ENCODE peak calls at places on chromosomes 2 and 18, in ten cellular contexts. C, K, S, G, I, N, T, P, E and J are unnamed samples.

GRCh38 chr2:70919672-70920366 is 15.9 kb upstream of the ATP6V1B1 start:
- DNase-seq in C (peak), K (peak), S (peak), G (peak), I (peak), N (peak), T (peak), P (peak), E (peak), J (peak)

GRCh38 chr2:142515493-142515892 is 362.0 kb upstream of the KYNU start:
- DNase-seq in C (no peak), K (no peak), S (no peak), G (no peak), I (no peak), N (no peak), T (no peak), P (no peak), E (no peak), J (no peak)

GRCh38 chr18:8631265-8631664 is 22.0 kb downstream of the RAB12 start:
- DNase-seq in C (peak), K (no peak), S (no peak), G (no peak), I (no peak), N (no peak), T (no peak), P (no peak), E (no peak), J (no peak)

GRCh38 chr18:63947051-63947790 is 1.9 kb upstream of the HMSD start:
- DNase-seq in C (no peak), K (no peak), S (no peak), G (no peak), I (no peak), N (no peak), T (no peak), P (no peak), E (no peak), J (no peak)

GRCh38 chr18:22601481-22601880 is 183.8 kb upstream of the CTAGE1 start:
- DNase-seq in C (no peak), K (no peak), S (no peak), G (peak), I (no peak), N (no peak), T (no peak), P (no peak), E (no peak), J (no peak)

GRCh38 chr2:189304360-189304759 is 124.8 kb upstream of the COL5A2 start:
- DNase-seq in C (no peak), K (no peak), S (no peak), G (no peak), I (no peak), N (no peak), T (no peak), P (no peak), E (no peak), J (no peak)

GRCh38 chr2:45649855-45650806 is 1.3 kb upstream of the PRKCE start:
- DNase-seq in C (peak), K (peak), S (peak), G (peak), I (no peak), N (no peak), T (peak), P (no peak), E (peak), J (no peak)

GRCh38 chr18:10081477-10081876 is 167.7 kb downstream of the VAPA start:
- DNase-seq in C (no peak), K (no peak), S (no peak), G (no peak), I (no peak), N (no peak), T (no peak), P (no peak), E (no peak), J (no peak)

GRCh38 chr2:217527586-217528202 is 475.1 kb downstream of the TNS1 start:
- DNase-seq in C (no peak), K (no peak), S (no peak), G (no peak), I (no peak), N (no peak), T (no peak), P (no peak), E (no peak), J (peak)

GRCh38 chr2:72128843-72129227 is 18.8 kb downstream of the CYP26B1 start:
- DNase-seq in C (no peak), K (no peak), S (no peak), G (no peak), I (no peak), N (no peak), T (no peak), P (no peak), E (no peak), J (no peak)

GRCh38 chr2:191631754-191632153 is 46.2 kb upstream of the NABP1 start:
- DNase-seq in C (no peak), K (peak), S (no peak), G (no peak), I (peak), N (no peak), T (peak), P (no peak), E (no peak), J (peak)

GRCh38 chr2:223537669-223538601 is 64.2 kb downstream of the SCG2 start:
- DNase-seq in C (no peak), K (peak), S (no peak), G (peak), I (no peak), N (peak), T (peak), P (no peak), E (no peak), J (no peak)

GRCh38 chr2:37417321-37417720 is 72.9 kb downstream of the QPCT start:
- DNase-seq in C (no peak), K (peak), S (no peak), G (no peak), I (peak), N (no peak), T (peak), P (no peak), E (no peak), J (peak)

GRCh38 chr18:56246912-56247311 is 391.5 kb downstream of the TXNL1 start:
- DNase-seq in C (no peak), K (no peak), S (no peak), G (no peak), I (no peak), N (no peak), T (no peak), P (no peak), E (no peak), J (no peak)

GRCh38 chr2:233764264-233764663 is 4.2 kb downstream of the UGT1A1 start:
- DNase-seq in C (no peak), K (peak), S (no peak), G (no peak), I (no peak), N (no peak), T (peak), P (no peak), E (no peak), J (peak)

GRCh38 chr2:138602166-138602460 is 100.5 kb downstream of the SPOPL start:
- DNase-seq in C (no peak), K (no peak), S (no peak), G (peak), I (no peak), N (peak), T (peak), P (no peak), E (no peak), J (no peak)

GRCh38 chr2:269356-270030 is 4.7 kb downstream of the ACP1 start:
- DNase-seq in C (no peak), K (no peak), S (no peak), G (no peak), I (no peak), N (no peak), T (no peak), P (no peak), E (no peak), J (no peak)